ENCODE peak calls at places on chromosomes 12 and 14, in five cellular contexts. K, B, G, D and Z are unnamed samples.

GRCh38 chr14:91374897-91375747 is 42.5 kb downstream of the CCDC88C start:
- DNase-seq in K (no peak), B (no peak), G (no peak), D (no peak), Z (no peak)

GRCh38 chr12:103986823-103987222 is 21.2 kb downstream of the TDG start:
- DNase-seq in K (no peak), B (no peak), G (no peak), D (no peak), Z (no peak)

GRCh38 chr14:75859746-75860145 is 122.0 kb downstream of the TGFB3 start:
- DNase-seq in K (no peak), B (no peak), G (no peak), D (no peak), Z (no peak)

GRCh38 chr12:64160718-64161060 is 61.4 kb downstream of the KICS2 start:
- DNase-seq in K (no peak), B (no peak), G (no peak), D (no peak), Z (no peak)

GRCh38 chr14:76138119-76138757 is 13.5 kb upstream of the GPATCH2L start:
- DNase-seq in K (peak; percentile 47), B (no peak), G (no peak), D (no peak), Z (no peak)

GRCh38 chr12:113899844-113900471 is 66.2 kb downstream of the RBM19 start:
- DNase-seq in K (no peak), B (no peak), G (no peak), D (peak; percentile 28), Z (no peak)

GRCh38 chr12:88432536-88433462 is 147.5 kb downstream of the KITLG start:
- DNase-seq in K (no peak), B (no peak), G (no peak), D (no peak), Z (no peak)

GRCh38 chr14:73180385-73180805 is 44.1 kb downstream of the PSEN1 start:
- DNase-seq in K (no peak), B (peak; percentile 27), G (no peak), D (no peak), Z (peak; percentile 55)

GRCh38 chr14:72553161-72553560 is 340.7 kb downstream of the DPF3 start:
- DNase-seq in K (no peak), B (no peak), G (no peak), D (no peak), Z (no peak)

GRCh38 chr12:113077859-113078256 is 21.3 kb downstream of the DTX1 start:
- DNase-seq in K (no peak), B (no peak), G (no peak), D (no peak), Z (no peak)

GRCh38 chr14:36767603-36768281 is 106.1 kb downstream of the PAX9 start:
- DNase-seq in K (no peak), B (no peak), G (no peak), D (peak; percentile 50), Z (no peak)

GRCh38 chr14:92665699-92666110 is 82.7 kb downstream of the LGMN start:
- DNase-seq in K (no peak), B (no peak), G (no peak), D (no peak), Z (no peak)

GRCh38 chr12:31118347-31118830 is 44.7 kb downstream of the DDX11 start:
- DNase-seq in K (peak; percentile 72), B (no peak), G (no peak), D (peak; percentile 25), Z (no peak)

GRCh38 chr14:88551094-88551870 is 3.5 kb downstream of the PTPN21 start:
- DNase-seq in K (peak; percentile 88), B (no peak), G (no peak), D (peak; percentile 58), Z (peak; percentile 25)

GRCh38 chr12:15130521-15130920 is 90.7 kb downstream of the RERG start:
- DNase-seq in K (no peak), B (no peak), G (no peak), D (no peak), Z (no peak)

GRCh38 chr12:76190249-76190648 is 105.8 kb upstream of the NAP1L1 start:
- DNase-seq in K (no peak), B (no peak), G (no peak), D (no peak), Z (no peak)

GRCh38 chr12:54017845-54018607 is 9.2 kb downstream of the HOXC8 start:
- DNase-seq in K (peak; percentile 99), B (no peak), G (peak; percentile 79), D (peak; percentile 95), Z (peak; percentile 57)

GRCh38 chr12:14126692-14127091 is 145.3 kb upstream of the GRIN2B start:
- DNase-seq in K (no peak), B (no peak), G (no peak), D (no peak), Z (no peak)

GRCh38 chr12:100959481-100959880 is 164.9 kb downstream of the ANO4 start:
- DNase-seq in K (no peak), B (no peak), G (no peak), D (peak; percentile 7), Z (no peak)

GRCh38 chr12:56154246-56154771 is 1.9 kb downstream of the MYL6B start:
- DNase-seq in K (no peak), B (no peak), G (no peak), D (peak; percentile 61), Z (no peak)

GRCh38 chr12:81598205-81598604 is 160.9 kb downstream of the PPFIA2 start:
- DNase-seq in K (peak; percentile 7), B (no peak), G (no peak), D (no peak), Z (no peak)

GRCh38 chr12:26274441-26275312 is 79.3 kb downstream of the SSPN start:
- DNase-seq in K (peak; percentile 17), B (peak; percentile 96), G (peak; percentile 94), D (peak; percentile 91), Z (peak; percentile 97)

GRCh38 chr14:23182372-23183014 is 967 bp downstream of the SLC7A8 start:
- DNase-seq in K (no peak), B (no peak), G (no peak), D (no peak), Z (no peak)

GRCh38 chr12:67299936-67300335 is 30.8 kb downstream of the CAND1 start:
- DNase-seq in K (no peak), B (no peak), G (no peak), D (no peak), Z (no peak)

GRCh38 chr12:17283563-17283962 is 677.6 kb upstream of the LMO3 start:
- DNase-seq in K (no peak), B (no peak), G (no peak), D (no peak), Z (no peak)

GRCh38 chr12:18277196-18277595 is 15.9 kb downstream of the PIK3C2G start:
- DNase-seq in K (no peak), B (no peak), G (no peak), D (no peak), Z (no peak)

GRCh38 chr12:92989715-92990484 is 60.8 kb upstream of the EEA1 start:
- DNase-seq in K (no peak), B (peak; percentile 66), G (no peak), D (no peak), Z (no peak)
- TF ChIP-seq GABPA in K (no peak), B (no peak), G (peak; percentile 51), D (no peak), Z (no peak)

GRCh38 chr14:39432619-39433451 is 602 bp upstream of the FBXO33 start:
- DNase-seq in K (peak; percentile 76), B (peak; percentile 96), G (peak; percentile 62), D (peak; percentile 80), Z (peak; percentile 76)

GRCh38 chr14:39432179-39432618 is at the start of gene FBXO33:
- DNase-seq in K (peak; percentile 87), B (peak; percentile 98), G (peak; percentile 87), D (peak; percentile 94), Z (peak; percentile 97)

GRCh38 chr14:39433452-39433813 is 1.2 kb upstream of the FBXO33 start:
- DNase-seq in K (no peak), B (no peak), G (no peak), D (no peak), Z (no peak)

GRCh38 chr14:39430762-39431415 is 1.3 kb downstream of the FBXO33 start:
- DNase-seq in K (no peak), B (peak; percentile 38), G (no peak), D (peak; percentile 30), Z (no peak)

DNA sequence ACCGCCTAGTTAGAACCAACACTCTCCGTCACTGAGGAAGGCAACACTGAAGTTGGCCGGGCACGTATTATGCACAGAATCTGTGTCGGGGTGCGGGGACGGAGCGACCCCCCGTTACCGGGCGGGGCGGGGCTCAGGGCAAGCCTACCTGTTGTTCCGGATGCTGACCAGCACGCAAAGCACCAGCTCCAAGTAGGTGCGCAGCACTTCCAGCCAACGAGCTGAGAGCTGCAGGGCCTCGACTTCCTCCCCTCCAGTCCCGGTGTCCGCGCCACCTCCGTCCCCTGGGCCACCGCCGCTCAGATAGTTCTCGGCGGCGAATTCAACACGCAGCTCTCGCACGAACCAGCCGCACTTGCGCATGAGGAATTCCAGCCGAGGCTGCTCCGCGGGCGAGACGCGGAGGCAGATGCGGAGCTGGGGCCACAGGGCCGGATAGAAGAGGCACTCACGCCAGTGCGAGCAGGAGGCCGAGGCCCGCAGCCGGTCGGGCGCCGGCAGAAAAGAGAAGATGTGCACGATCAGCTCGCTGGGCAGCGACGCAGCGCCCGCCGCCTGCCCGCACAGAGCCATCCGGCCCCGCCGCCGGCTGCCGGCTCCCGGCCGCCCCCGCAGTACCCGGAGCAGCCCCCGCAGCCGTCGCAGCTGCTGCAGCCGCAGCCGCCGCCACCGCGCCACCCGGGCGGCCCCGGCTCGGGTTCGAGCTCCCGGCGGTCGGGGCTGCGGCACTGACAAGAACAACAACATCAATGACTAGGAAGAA is 636 bp downstream of the FBXO33 start:
- DNase-seq in K (peak; percentile 32), B (peak; percentile 51), G (no peak), D (peak; percentile 35), Z (peak; percentile 52)
- TF ChIP-seq POLR2AphosphoS5 in K (no peak), B (peak; percentile 85), G (no peak), D (peak; percentile 52), Z (peak; percentile 6)

DNA sequence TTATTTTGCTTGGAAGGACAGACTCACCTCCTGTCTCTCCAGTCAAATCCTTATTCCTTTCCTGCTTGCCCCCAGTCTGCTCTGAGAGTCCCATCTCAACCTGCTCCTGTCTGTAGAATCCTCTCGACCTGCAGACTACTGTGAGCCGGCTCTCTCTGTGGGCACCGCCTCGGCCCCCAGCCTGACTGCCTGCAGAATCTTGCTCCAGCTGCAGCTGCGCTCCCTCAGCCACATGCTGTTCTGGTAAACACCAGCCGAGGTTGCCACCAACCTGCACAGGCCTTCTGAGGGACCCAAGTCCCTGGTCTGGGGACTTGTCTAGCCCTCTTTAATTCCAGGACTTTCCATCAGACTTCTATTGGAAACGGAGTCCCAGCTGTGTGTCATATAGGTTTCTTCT is 44.8 kb upstream of the PRMT8 start:
- DNase-seq in K (no peak), B (no peak), G (no peak), D (no peak), Z (no peak)
- TF ChIP-seq REST in K (no peak), B (no peak), G (no peak), D (no peak), Z (no peak)

DNA sequence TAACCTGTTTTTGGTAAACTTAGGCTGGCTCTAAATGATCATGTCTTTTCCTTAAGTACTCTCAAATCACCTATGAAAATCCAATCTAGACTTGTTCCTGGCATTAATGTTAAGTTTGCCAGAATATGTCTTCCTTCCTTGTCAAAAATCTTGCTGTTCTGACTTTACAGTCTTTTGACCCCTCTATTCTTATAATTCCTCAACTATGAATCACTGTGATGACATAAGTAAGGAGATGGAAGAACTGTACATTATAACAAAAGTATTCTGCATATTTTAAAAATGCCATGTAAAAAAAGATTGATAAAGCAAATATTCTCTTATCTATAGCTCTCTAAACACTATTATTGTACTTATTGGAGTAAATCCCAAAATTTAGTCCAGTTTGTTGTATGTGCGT is 51.4 kb upstream of the BAZ1A start:
- DNase-seq in K (no peak), B (no peak), G (no peak), D (no peak), Z (no peak)
- TF ChIP-seq GABPA in K (no peak), B (no peak), G (no peak), D (no peak), Z (no peak)